ENCODE peak calls at places on chromosomes 1 and 21, in four cellular contexts. One of them, this sample, is unnamed.

GRCh38 chr1:81391100-81391828 is 409.5 kb upstream of the ADGRL2 start:
- DNase-seq in GM12878: no peak
- DNase-seq in K562: no peak
- DNase-seq in HepG2: peak
- DNase-seq in this sample: no peak

GRCh38 chr21:39647476-39647875 is 34.7 kb downstream of the B3GALT5 start:
- DNase-seq in GM12878: no peak
- DNase-seq in K562: no peak
- DNase-seq in HepG2: no peak
- DNase-seq in this sample: no peak

GRCh38 chr21:31310750-31311149 is 33.3 kb downstream of the TIAM1 start:
- DNase-seq in GM12878: no peak
- DNase-seq in K562: no peak
- DNase-seq in HepG2: no peak
- DNase-seq in this sample: no peak

GRCh38 chr1:61104213-61104612 is 21.9 kb downstream of the NFIA start:
- DNase-seq in GM12878: no peak
- DNase-seq in K562: no peak
- DNase-seq in HepG2: no peak
- DNase-seq in this sample: no peak

GRCh38 chr1:43367026-43367903 is 546 bp downstream of the ELOVL1 start:
- DNase-seq in GM12878: no peak
- DNase-seq in K562: peak
- DNase-seq in HepG2: no peak
- DNase-seq in this sample: no peak

GRCh38 chr21:15037095-15037730 is 27.6 kb downstream of the NRIP1 start:
- DNase-seq in GM12878: no peak
- DNase-seq in K562: no peak
- DNase-seq in HepG2: no peak
- DNase-seq in this sample: no peak

GRCh38 chr1:163361123-163361934 is 39.6 kb downstream of the NUF2 start:
- DNase-seq in GM12878: no peak
- DNase-seq in K562: peak
- DNase-seq in HepG2: peak
- DNase-seq in this sample: peak

GRCh38 chr1:219726480-219727272 is 113.8 kb upstream of the ZC3H11B start:
- DNase-seq in GM12878: no peak
- DNase-seq in K562: no peak
- DNase-seq in HepG2: no peak
- DNase-seq in this sample: no peak

GRCh38 chr1:236581528-236581927 is 22.8 kb downstream of the HEATR1 start:
- DNase-seq in GM12878: no peak
- DNase-seq in K562: no peak
- DNase-seq in HepG2: no peak
- DNase-seq in this sample: no peak

GRCh38 chr1:33126411-33127000 is 45.6 kb downstream of the AZIN2 start:
- DNase-seq in GM12878: no peak
- DNase-seq in K562: no peak
- DNase-seq in HepG2: no peak
- DNase-seq in this sample: no peak

GRCh38 chr1:201346337-201346939 is 31.0 kb downstream of the TNNT2 start:
- DNase-seq in GM12878: no peak
- DNase-seq in K562: peak
- DNase-seq in HepG2: peak
- DNase-seq in this sample: peak

GRCh38 chr1:36269408-36269838 is 36.7 kb upstream of the SH3D21 start:
- DNase-seq in GM12878: no peak
- DNase-seq in K562: no peak
- DNase-seq in HepG2: peak
- DNase-seq in this sample: no peak

GRCh38 chr1:54291276-54292014 is 91.5 kb downstream of the MRPL37 start:
- DNase-seq in GM12878: no peak
- DNase-seq in K562: no peak
- DNase-seq in HepG2: no peak
- DNase-seq in this sample: no peak
- TF ChIP-seq TARDBP in GM12878: no peak
- TF ChIP-seq TARDBP in K562: no peak
- TF ChIP-seq TARDBP in HepG2: no peak
- TF ChIP-seq TARDBP in this sample: no peak

DNA sequence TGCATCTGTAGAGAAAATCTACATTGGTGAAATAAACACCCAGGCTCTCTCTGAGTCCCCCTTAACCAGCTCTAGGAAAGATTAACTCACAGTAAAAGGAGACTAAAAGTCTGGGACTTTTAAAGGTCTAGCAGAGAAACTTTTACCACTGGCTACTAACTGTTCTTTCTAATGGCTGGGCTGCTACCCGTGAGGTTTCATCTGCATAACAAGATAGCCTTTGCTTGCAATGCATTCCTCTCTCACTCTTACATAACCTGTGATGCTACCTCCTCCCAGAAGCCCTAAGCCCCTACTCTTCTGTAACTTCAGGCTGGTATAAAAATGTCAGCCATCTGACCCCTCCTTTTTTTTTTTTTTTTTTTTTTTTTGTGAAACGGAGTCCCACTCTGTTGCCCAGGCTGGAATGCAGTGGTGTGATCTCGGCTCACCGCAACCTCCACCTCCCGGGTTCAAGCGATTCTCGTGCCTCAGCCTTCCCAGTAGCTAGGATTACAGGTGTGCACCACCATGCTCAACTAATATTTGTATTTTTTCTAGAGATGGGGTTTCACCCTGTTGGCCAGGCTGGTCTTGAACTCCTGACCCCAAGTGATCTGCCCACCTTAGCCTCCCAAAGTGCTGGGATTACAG is 344.2 kb downstream of the RGS7 start:
- DNase-seq in GM12878: no peak
- DNase-seq in K562: no peak
- DNase-seq in HepG2: no peak
- DNase-seq in this sample: no peak
- TF ChIP-seq FOXM1 in GM12878: no peak
- TF ChIP-seq FOXM1 in K562: no peak
- TF ChIP-seq FOXM1 in HepG2: no peak
- TF ChIP-seq FOXM1 in this sample: no peak

GRCh38 chr1:155125946-155126493 is 1.7 kb upstream of the EFNA1 start:
- DNase-seq in GM12878: no peak
- DNase-seq in K562: no peak
- DNase-seq in HepG2: peak
- DNase-seq in this sample: peak

GRCh38 chr1:155125511-155125945 is 2.1 kb upstream of the EFNA1 start:
- DNase-seq in GM12878: no peak
- DNase-seq in K562: no peak
- DNase-seq in HepG2: no peak
- DNase-seq in this sample: no peak

GRCh38 chr1:155127672-155128468 is at the start of gene EFNA1:
- DNase-seq in GM12878: no peak
- DNase-seq in K562: peak
- DNase-seq in HepG2: peak
- DNase-seq in this sample: peak

GRCh38 chr1:155127105-155127671 is 488 bp upstream of the EFNA1 start:
- DNase-seq in GM12878: no peak
- DNase-seq in K562: no peak
- DNase-seq in HepG2: peak
- DNase-seq in this sample: peak

DNA sequence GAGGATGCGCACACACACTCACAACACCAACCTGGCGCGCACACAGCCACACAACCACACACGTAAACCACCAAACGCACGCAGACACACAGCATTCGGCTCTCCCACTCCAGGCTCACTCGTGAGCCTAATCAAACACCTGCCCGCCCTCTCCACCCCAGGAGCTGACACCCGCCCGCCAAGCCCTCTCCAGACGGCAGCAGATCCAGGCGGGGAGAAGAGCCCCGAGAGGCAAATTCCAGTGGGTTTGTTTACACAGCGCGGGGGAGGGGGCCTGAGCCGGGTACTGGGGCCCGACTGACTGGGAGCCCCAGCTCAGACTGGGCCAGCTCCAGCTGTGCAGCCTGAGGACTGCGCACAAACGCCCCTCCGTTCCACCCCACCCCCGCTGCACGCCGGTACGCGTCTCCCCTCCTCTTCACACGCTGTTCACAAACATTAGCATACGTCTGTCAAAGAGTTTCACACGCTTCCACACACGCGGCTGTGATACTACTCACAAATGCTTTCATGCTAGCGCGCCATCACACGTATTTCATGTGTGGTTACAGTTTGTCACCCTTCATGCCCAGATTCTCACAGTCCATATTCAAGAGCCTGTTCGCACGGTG is 1.1 kb upstream of the EFNA1 start:
- DNase-seq in GM12878: no peak
- DNase-seq in K562: no peak
- DNase-seq in HepG2: peak
- DNase-seq in this sample: peak
- TF ChIP-seq TARDBP in GM12878: no peak
- TF ChIP-seq TARDBP in K562: no peak
- TF ChIP-seq TARDBP in HepG2: no peak
- TF ChIP-seq TARDBP in this sample: no peak

GRCh38 chr1:248824701-248825100 is 1.0 kb downstream of the SH3BP5L start:
- DNase-seq in GM12878: no peak
- DNase-seq in K562: no peak
- DNase-seq in HepG2: no peak
- DNase-seq in this sample: no peak
- TF ChIP-seq FOXM1 in GM12878: no peak
- TF ChIP-seq FOXM1 in K562: no peak
- TF ChIP-seq FOXM1 in HepG2: no peak
- TF ChIP-seq FOXM1 in this sample: no peak